ENCODE peak calls at places on chromosomes 5 and 9, in ten cellular contexts. Y is A549, T is spleen, B is pancreas, H is lung, M is stomach, K is astrocyte of the cerebellum, Z is tibial nerve, D is WERI-Rb-1, S is heart right ventricle. G is an unnamed sample.
A peak's percentile ranks its signal among the peaks of the same experiment; 100 is the strongest.

GRCh38 chr5:75610201-75610600 is 1.1 kb upstream of the ANKDD1B start:
- DNase-seq in Y (no peak), T (no peak), B (no peak), H (no peak), M (no peak), K (no peak), Z (no peak), D (no peak), S (no peak), G (no peak)

GRCh38 chr9:6703898-6704639 is 53.7 kb upstream of the KDM4C start:
- DNase-seq in Y (peak; percentile 92), T (peak; percentile 96), B (peak; percentile 93), H (peak; percentile 89), M (peak; percentile 92), K (peak; percentile 34), Z (peak; percentile 55), D (peak; percentile 79), S (peak; percentile 80), G (no peak)

GRCh38 chr9:91036826-91037510 is 235.3 kb downstream of the SYK start:
- DNase-seq in Y (peak; percentile 91), T (peak; percentile 89), B (peak; percentile 67), H (peak; percentile 87), M (peak; percentile 77), K (peak; percentile 63), Z (peak; percentile 85), D (peak; percentile 79), S (peak; percentile 81), G (no peak)

GRCh38 chr9:91207481-91207888 is 154.2 kb downstream of the AUH start:
- DNase-seq in Y (no peak), T (no peak), B (no peak), H (no peak), M (no peak), K (no peak), Z (no peak), D (no peak), S (no peak), G (no peak)

GRCh38 chr5:58934629-58935097 is 351.8 kb downstream of the RAB3C start:
- DNase-seq in Y (no peak), T (no peak), B (no peak), H (no peak), M (no peak), K (no peak), Z (no peak), D (no peak), S (no peak), G (no peak)

GRCh38 chr5:68033029-68033428 is 182.5 kb upstream of the PIK3R1 start:
- DNase-seq in Y (no peak), T (no peak), B (no peak), H (no peak), M (no peak), K (no peak), Z (no peak), D (peak; percentile 46), S (no peak), G (no peak)

GRCh38 chr9:105128908-105129307 is 115.5 kb upstream of the SLC44A1 start:
- DNase-seq in Y (no peak), T (no peak), B (no peak), H (no peak), M (no peak), K (no peak), Z (no peak), D (no peak), S (no peak), G (no peak)

GRCh38 chr9:124462739-124463138 is 12.5 kb downstream of the ADGRD2 start:
- DNase-seq in Y (no peak), T (no peak), B (no peak), H (no peak), M (no peak), K (no peak), Z (no peak), D (no peak), S (no peak), G (no peak)

GRCh38 chr9:14433841-14434511 is 120.0 kb upstream of the NFIB start:
- DNase-seq in Y (peak; percentile 76), T (no peak), B (no peak), H (no peak), M (no peak), K (peak; percentile 65), Z (no peak), D (no peak), S (peak; percentile 24), G (no peak)

GRCh38 chr9:33927694-33928093 is 110.7 kb downstream of the UBE2R2 start:
- DNase-seq in Y (no peak), T (no peak), B (no peak), H (no peak), M (no peak), K (no peak), Z (no peak), D (no peak), S (no peak), G (no peak)

GRCh38 chr5:58188287-58188651 is 271.6 kb downstream of the PLK2 start:
- DNase-seq in Y (peak; percentile 98), T (no peak), B (no peak), H (no peak), M (no peak), K (peak; percentile 16), Z (no peak), D (no peak), S (no peak), G (peak; percentile 29)

GRCh38 chr5:74833537-74834266 is 32.5 kb downstream of the FAM169A start:
- DNase-seq in Y (no peak), T (no peak), B (no peak), H (no peak), M (no peak), K (no peak), Z (no peak), D (no peak), S (no peak), G (no peak)

GRCh38 chr5:115308815-115309214 is 12.4 kb upstream of the CCDC112 start:
- DNase-seq in Y (no peak), T (no peak), B (no peak), H (no peak), M (no peak), K (no peak), Z (no peak), D (no peak), S (no peak), G (no peak)

GRCh38 chr9:132406554-132407122 is at the start of gene TTF1:
- DNase-seq in Y (peak; percentile 92), T (peak; percentile 97), B (peak; percentile 88), H (peak; percentile 93), M (peak; percentile 91), K (peak; percentile 80), Z (peak; percentile 79), D (peak; percentile 94), S (peak; percentile 93), G (peak; percentile 35)
- TF ChIP-seq CTCF in Y (no peak), T (no peak), B (no peak), H (no peak), M (no peak), K (no peak), Z (no peak), D (no peak), S (no peak), G (no peak)

GRCh38 chr5:173792781-173793547 is 95.2 kb upstream of the CPEB4 start:
- DNase-seq in Y (no peak), T (no peak), B (no peak), H (no peak), M (no peak), K (no peak), Z (no peak), D (no peak), S (no peak), G (no peak)

GRCh38 chr5:173796746-173797495 is 91.2 kb upstream of the CPEB4 start:
- DNase-seq in Y (no peak), T (no peak), B (no peak), H (no peak), M (no peak), K (no peak), Z (no peak), D (no peak), S (no peak), G (no peak)

GRCh38 chr5:173795601-173796000 is 92.5 kb upstream of the CPEB4 start:
- DNase-seq in Y (no peak), T (no peak), B (no peak), H (no peak), M (peak; percentile 56), K (no peak), Z (no peak), D (no peak), S (no peak), G (no peak)

GRCh38 chr5:173793677-173794570 is 94.2 kb upstream of the CPEB4 start:
- DNase-seq in Y (no peak), T (no peak), B (no peak), H (no peak), M (peak; percentile 63), K (no peak), Z (no peak), D (no peak), S (no peak), G (no peak)

DNA sequence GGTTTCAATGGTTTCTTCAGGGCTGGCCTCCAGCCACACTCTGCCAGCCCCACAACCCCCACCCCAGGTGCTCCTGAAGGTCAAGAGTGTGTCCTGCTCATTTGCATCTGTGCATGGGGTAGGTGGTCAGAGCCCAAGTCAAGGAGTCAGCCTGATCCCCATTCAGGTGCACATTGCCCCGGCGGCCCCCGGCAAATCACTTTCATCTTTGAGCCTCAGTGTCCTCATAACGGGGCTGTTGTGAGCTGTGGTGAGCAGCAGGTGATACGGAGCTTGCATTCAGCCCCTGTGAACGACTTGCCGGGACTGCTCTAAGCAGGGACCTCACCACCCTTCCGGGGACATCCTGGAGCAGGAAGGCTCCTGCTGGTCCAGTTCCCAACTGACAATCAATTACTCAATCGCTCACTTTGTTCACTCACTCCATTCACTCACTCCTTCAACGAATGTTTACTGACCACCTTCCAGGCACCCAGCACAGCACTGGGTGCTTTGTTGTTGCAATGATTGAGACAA is 93.2 kb upstream of the CPEB4 start:
- DNase-seq in Y (no peak), T (no peak), B (no peak), H (no peak), M (no peak), K (no peak), Z (no peak), D (no peak), S (no peak), G (no peak)
- H3K4me3 ChIP-seq in Y (no peak overlapping the region), T (no peak overlapping the region), B (no peak overlapping the region), H (no peak overlapping the region), M (no peak overlapping the region), K (no peak overlapping the region), Z (no peak overlapping the region), D (no peak overlapping the region), S (no peak overlapping the region), G (no peak overlapping the region)

DNA sequence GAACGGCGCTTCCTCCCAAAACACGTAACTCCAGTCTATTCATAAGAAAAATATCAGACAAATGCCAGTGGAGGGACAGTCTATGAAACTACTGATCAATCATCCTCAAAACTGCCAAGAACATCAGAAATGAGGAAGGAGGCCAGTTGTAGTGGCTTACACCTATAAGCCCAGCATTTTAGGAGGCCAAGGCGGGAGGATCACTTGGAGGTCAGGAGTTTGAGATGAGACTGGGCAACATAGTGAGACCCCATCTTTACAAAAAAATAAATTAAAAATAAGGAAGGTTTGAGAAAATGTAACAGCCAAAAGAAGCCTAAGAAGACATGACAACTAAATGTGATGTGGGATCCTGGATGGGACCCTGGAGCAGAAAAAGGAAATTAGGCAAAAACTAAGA is 58.9 kb upstream of the MIER3 start:
- DNase-seq in Y (no peak), T (no peak), B (no peak), H (no peak), M (no peak), K (no peak), Z (no peak), D (no peak), S (no peak), G (no peak)
- TF ChIP-seq CTCF in Y (no peak), T (no peak), B (no peak), H (no peak), M (no peak), K (no peak), Z (no peak), D (no peak), S (no peak), G (no peak)

GRCh38 chr9:32385885-32386283 is 1.4 kb downstream of the ACO1 start:
- DNase-seq in Y (no peak), T (no peak), B (no peak), H (no peak), M (no peak), K (no peak), Z (no peak), D (no peak), S (no peak), G (no peak)
- H3K4me3 ChIP-seq in Y (no peak overlapping the region), T (no peak overlapping the region), B (no peak overlapping the region), H (no peak overlapping the region), M (no peak overlapping the region), K (peak overlapping the region; percentile 77), Z (no peak overlapping the region), D (no peak overlapping the region), S (peak overlapping the region; percentile 84), G (no peak overlapping the region)

G was measured in BJ.